ENCODE peak calls at places on chromosomes 6 and 20, in four cellular contexts. S is HCT116, B is HepG2, L is GM12878. U is an unnamed sample.

GRCh38 chr20:17873410-17874270 is 95.0 kb downstream of the SNX5 start:
- DNase-seq in S (peak), B (peak), L (no peak), U (no peak)

GRCh38 chr20:25204550-25205276 is 9.2 kb downstream of the ENTPD6 start:
- DNase-seq in S (no peak), B (no peak), L (no peak), U (no peak)

GRCh38 chr6:33313105-33313708 is 671 bp downstream of the TAPBP start:
- DNase-seq in S (no peak), B (no peak), L (no peak), U (no peak)

GRCh38 chr6:144899161-144899560 is 614.0 kb downstream of the UTRN start:
- DNase-seq in S (no peak), B (no peak), L (no peak), U (no peak)

GRCh38 chr20:3752386-3752759 is 15.2 kb downstream of the ADISSP start:
- DNase-seq in S (no peak), B (no peak), L (no peak), U (no peak)

GRCh38 chr20:1579488-1579887 is 22.0 kb upstream of the SIRPD start:
- DNase-seq in S (no peak), B (no peak), L (no peak), U (no peak)

GRCh38 chr6:80183019-80183418 is 76.5 kb downstream of the BCKDHB start:
- DNase-seq in S (no peak), B (no peak), L (no peak), U (no peak)

GRCh38 chr20:21640556-21640955 is 64.9 kb upstream of the PAX1 start:
- DNase-seq in S (peak), B (peak), L (no peak), U (peak)

GRCh38 chr6:44659676-44660170 is 272.2 kb downstream of the CDC5L start:
- DNase-seq in S (no peak), B (no peak), L (no peak), U (no peak)

GRCh38 chr20:32847964-32848363 is 10.8 kb upstream of the EFCAB8 start:
- DNase-seq in S (no peak), B (no peak), L (no peak), U (no peak)

GRCh38 chr6:5087389-5087788 is 2.2 kb downstream of the PPP1R3G start:
- DNase-seq in S (no peak), B (no peak), L (no peak), U (peak)

GRCh38 chr6:110635096-110635495 is 158.7 kb upstream of the SLC22A16 start:
- DNase-seq in S (no peak), B (no peak), L (no peak), U (no peak)

GRCh38 chr6:140636698-140637402 is 1262.4 kb upstream of the CITED2 start:
- DNase-seq in S (no peak), B (no peak), L (peak), U (no peak)

GRCh38 chr20:63980317-63980805 is 571 bp upstream of the PRPF6 start:
- DNase-seq in S (no peak), B (peak), L (no peak), U (no peak)

GRCh38 chr6:27591660-27592059 is 118.8 kb upstream of the ZNF184 start:
- DNase-seq in S (no peak), B (peak), L (no peak), U (peak)

GRCh38 chr6:121607716-121608115 is 172.3 kb downstream of the GJA1 start:
- DNase-seq in S (no peak), B (no peak), L (no peak), U (no peak)

GRCh38 chr6:156980948-156981347 is 203.8 kb downstream of the ARID1B start:
- DNase-seq in S (no peak), B (no peak), L (no peak), U (no peak)

GRCh38 chr6:108736832-108737231 is 111.4 kb upstream of the ARMC2 start:
- DNase-seq in S (peak), B (peak), L (no peak), U (peak)

GRCh38 chr20:63580796-63581461 is 6.9 kb upstream of the HELZ2 start:
- DNase-seq in S (peak), B (peak), L (no peak), U (no peak)

GRCh38 chr6:127073222-127073621 is 45.2 kb upstream of the RSPO3 start:
- DNase-seq in S (no peak), B (no peak), L (no peak), U (no peak)

GRCh38 chr6:68834561-68834960 is 199.5 kb downstream of the ADGRB3 start:
- DNase-seq in S (no peak), B (no peak), L (no peak), U (no peak)

GRCh38 chr6:139161817-139162284 is 27.0 kb downstream of the HECA start:
- DNase-seq in S (no peak), B (no peak), L (peak), U (no peak)

GRCh38 chr6:32329141-32329540 is 42.6 kb downstream of the TSBP1 start:
- DNase-seq in S (no peak), B (no peak), L (no peak), U (no peak)

GRCh38 chr6:7215140-7215539 is 97.9 kb downstream of the SSR1 start:
- DNase-seq in S (no peak), B (peak), L (no peak), U (no peak)

GRCh38 chr20:57480444-57481152 is 44.3 kb downstream of the CTCFL start:
- DNase-seq in S (no peak), B (no peak), L (peak), U (no peak)

GRCh38 chr6:95686858-95687257 is 109.5 kb downstream of the MANEA start:
- DNase-seq in S (no peak), B (no peak), L (no peak), U (no peak)

DNA sequence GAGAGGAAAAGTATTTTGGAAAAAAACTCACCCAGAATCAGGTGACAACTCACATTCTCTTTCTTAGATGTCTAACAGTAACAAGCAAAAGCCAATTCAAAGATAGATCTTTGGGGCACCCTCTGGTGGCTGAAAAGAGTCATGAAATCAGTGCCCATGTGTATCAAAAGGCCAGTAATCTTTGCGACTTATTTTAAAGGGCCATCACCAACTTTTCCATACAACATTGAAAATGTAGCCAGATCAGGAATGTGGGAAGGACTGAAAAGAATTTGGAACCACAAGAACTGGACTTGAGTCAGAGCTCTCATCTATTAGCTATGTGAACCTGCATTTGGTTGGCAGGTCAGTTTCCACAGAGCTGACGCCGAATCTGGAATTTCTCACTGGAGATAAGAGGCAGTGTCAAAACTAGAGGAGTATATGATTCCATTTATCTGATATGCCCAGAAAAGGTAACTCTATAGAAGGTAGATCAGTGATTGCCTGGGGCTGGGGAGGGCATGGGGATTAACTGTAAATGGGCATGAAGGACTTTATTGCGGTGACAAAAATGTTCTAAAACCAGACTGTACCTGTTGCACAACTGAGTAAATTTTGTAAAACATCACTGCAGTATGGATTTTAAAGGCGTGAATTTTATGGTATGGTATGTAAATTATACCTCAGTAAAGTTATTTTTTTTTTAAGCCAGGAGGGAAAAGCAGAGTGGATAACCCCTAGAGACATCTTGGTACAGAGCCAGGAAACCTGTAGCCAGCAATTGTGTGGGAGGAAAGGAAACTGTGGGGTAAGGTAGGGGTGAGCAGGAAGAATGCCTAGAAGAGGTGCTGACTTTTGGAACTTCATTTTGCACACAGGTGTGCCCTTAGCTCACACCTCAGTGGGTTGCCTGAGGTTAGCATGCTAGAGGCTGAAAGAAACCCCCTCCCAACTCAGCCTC is 117.1 kb upstream of the ASF1A start:
- DNase-seq in S (peak), B (peak), L (peak), U (peak)
- TF ChIP-seq RAD21 in S (peak), B (peak), L (peak), U (peak)

GRCh38 chr20:50015993-50016770 is 33.4 kb downstream of the SNAI1 start:
- DNase-seq in S (no peak), B (peak), L (no peak), U (no peak)

GRCh38 chr20:50012282-50013263 is 29.8 kb downstream of the SNAI1 start:
- DNase-seq in S (no peak), B (no peak), L (no peak), U (no peak)

GRCh38 chr20:50015636-50015992 is 32.8 kb downstream of the SNAI1 start:
- DNase-seq in S (no peak), B (no peak), L (no peak), U (no peak)

GRCh38 chr20:50014570-50015562 is 32.1 kb downstream of the SNAI1 start:
- DNase-seq in S (no peak), B (no peak), L (no peak), U (no peak)

GRCh38 chr20:50013976-50014375 is 31.2 kb downstream of the SNAI1 start:
- DNase-seq in S (no peak), B (no peak), L (no peak), U (no peak)
- TF ChIP-seq SP1 in S (no peak), B (no peak), L (no peak), U (no peak)

GRCh38 chr6:17165383-17165782 is 63.5 kb downstream of the STMND1 start:
- DNase-seq in S (no peak), B (no peak), L (no peak), U (no peak)
- TF ChIP-seq RAD21 in S (no peak), B (no peak), L (no peak), U (no peak)

GRCh38 chr6:3247255-3248146 is 11.2 kb upstream of the PSMG4 start:
- DNase-seq in S (no peak), B (peak), L (no peak), U (peak)
- TF ChIP-seq SP1 in S (no peak), B (no peak), L (no peak), U (no peak)

GRCh38 chr20:38357653-38358207 is 11.4 kb downstream of the LBP start:
- DNase-seq in S (no peak), B (no peak), L (no peak), U (no peak)
- TF ChIP-seq RAD21 in S (no peak), B (no peak), L (no peak), U (no peak)

DNA sequence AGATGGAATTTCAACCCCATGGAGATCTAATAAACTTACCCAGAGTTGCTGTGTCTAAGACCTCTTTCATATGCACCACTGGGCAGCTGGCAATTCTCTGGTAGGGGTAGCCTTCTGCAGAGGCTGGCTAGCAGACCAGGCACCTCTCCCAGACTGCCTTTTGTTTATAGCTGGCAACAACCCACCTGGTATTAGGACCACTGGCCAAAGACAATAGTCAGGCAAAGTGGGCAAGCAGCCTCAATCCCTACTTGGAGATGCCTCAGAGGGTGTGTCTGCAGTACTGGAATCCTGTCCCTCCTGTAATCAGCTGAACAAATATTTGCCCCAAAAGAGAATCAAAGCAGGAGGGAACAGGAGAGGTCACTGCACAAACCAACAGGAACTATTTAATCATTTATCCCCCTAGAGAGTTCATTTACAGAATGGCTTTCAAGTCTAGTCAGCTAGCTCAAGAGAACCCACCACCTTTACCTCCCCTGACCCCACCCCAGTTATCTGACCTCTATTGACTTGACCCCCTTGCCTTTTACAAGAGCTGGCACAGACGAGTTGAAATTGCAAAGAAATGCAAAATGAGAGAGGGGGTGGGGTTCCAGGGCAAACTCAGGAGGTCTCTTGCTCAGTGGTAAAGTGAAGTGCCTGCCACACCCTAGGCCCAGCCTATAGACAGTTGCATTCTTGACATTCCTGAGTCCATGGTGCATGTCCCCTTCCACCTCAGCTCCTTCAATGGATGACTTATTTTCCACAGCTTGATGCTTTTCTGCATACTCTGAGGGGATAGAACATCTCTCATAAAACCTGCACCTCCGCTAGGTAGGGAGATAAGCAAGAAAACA is 2.8 kb downstream of the BCL2L1 start:
- DNase-seq in S (no peak), B (peak), L (no peak), U (no peak)
- TF ChIP-seq SP1 in S (no peak), B (no peak), L (no peak), U (peak)

DNA sequence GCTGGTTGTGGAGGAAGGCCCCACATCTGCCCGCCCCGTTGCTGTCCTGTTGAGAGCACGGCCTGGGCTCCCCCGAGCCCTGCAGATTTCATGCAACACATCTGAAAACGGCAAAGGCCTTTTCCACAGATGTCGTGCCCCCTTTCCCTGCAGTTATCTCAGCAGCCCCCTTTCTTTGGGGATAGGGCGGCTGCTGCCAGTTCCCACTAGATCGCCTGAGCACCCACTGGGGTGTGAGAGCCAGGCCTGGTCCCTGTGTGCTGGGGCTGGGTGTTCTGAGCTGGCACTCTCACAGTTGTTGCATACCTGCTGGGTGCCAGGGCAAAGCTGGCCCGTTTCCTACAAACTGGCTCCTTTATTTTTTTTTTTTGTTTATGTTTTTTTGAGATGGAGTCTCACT is 12.3 kb upstream of the MTG2 start:
- DNase-seq in S (no peak), B (no peak), L (no peak), U (no peak)
- TF ChIP-seq RAD21 in S (no peak), B (no peak), L (no peak), U (no peak)